ENCODE peak calls at places on chromosomes 4 and X, in five cellular contexts. One of them, this sample, is unnamed.

GRCh38 chrX:19198448-19198847 is 76.2 kb upstream of the ADGRG2 start:
- DNase-seq in cerebellar cortex: no peak
- DNase-seq in ELR: no peak
- DNase-seq in transverse colon: no peak
- DNase-seq in cardiac fibroblast: no peak
- DNase-seq in this sample: no peak

GRCh38 chr4:23614284-23614892 is 275.5 kb downstream of the PPARGC1A start:
- DNase-seq in cerebellar cortex: no peak
- DNase-seq in ELR: peak
- DNase-seq in transverse colon: no peak
- DNase-seq in cardiac fibroblast: peak
- DNase-seq in this sample: no peak

GRCh38 chrX:50068293-50068568 is 132.6 kb downstream of the AKAP4 start:
- DNase-seq in cerebellar cortex: no peak
- DNase-seq in ELR: no peak
- DNase-seq in transverse colon: no peak
- DNase-seq in cardiac fibroblast: no peak
- DNase-seq in this sample: no peak

GRCh38 chrX:72641601-72642000 is 69.0 kb upstream of the HDAC8 start:
- DNase-seq in cerebellar cortex: no peak
- DNase-seq in ELR: peak
- DNase-seq in transverse colon: no peak
- DNase-seq in cardiac fibroblast: no peak
- DNase-seq in this sample: no peak

GRCh38 chrX:11111038-11111851 is at the start of gene HCCS:
- DNase-seq in cerebellar cortex: peak
- DNase-seq in ELR: peak
- DNase-seq in transverse colon: peak
- DNase-seq in cardiac fibroblast: peak
- DNase-seq in this sample: peak

GRCh38 chrX:103170216-103170615 is 44.7 kb upstream of the BEX4 start:
- DNase-seq in cerebellar cortex: no peak
- DNase-seq in ELR: peak
- DNase-seq in transverse colon: no peak
- DNase-seq in cardiac fibroblast: no peak
- DNase-seq in this sample: no peak

GRCh38 chr4:109559625-109559982 is 442 bp upstream of the MCUB start:
- DNase-seq in cerebellar cortex: no peak
- DNase-seq in ELR: peak
- DNase-seq in transverse colon: peak
- DNase-seq in cardiac fibroblast: no peak
- DNase-seq in this sample: peak

GRCh38 chrX:51759055-51759454 is 15.8 kb downstream of the GSPT2 start:
- DNase-seq in cerebellar cortex: no peak
- DNase-seq in ELR: no peak
- DNase-seq in transverse colon: no peak
- DNase-seq in cardiac fibroblast: no peak
- DNase-seq in this sample: no peak

GRCh38 chr4:80264352-80264647 is 2.2 kb upstream of the FGF5 start:
- DNase-seq in cerebellar cortex: no peak
- DNase-seq in ELR: no peak
- DNase-seq in transverse colon: no peak
- DNase-seq in cardiac fibroblast: no peak
- DNase-seq in this sample: no peak

GRCh38 chr4:165684177-165684870 is 188.7 kb upstream of the TLL1 start:
- DNase-seq in cerebellar cortex: peak
- DNase-seq in ELR: peak
- DNase-seq in transverse colon: no peak
- DNase-seq in cardiac fibroblast: peak
- DNase-seq in this sample: no peak

GRCh38 chrX:41386222-41386990 is 52.4 kb downstream of the DDX3X start:
- DNase-seq in cerebellar cortex: no peak
- DNase-seq in ELR: no peak
- DNase-seq in transverse colon: no peak
- DNase-seq in cardiac fibroblast: peak
- DNase-seq in this sample: no peak

GRCh38 chr4:44927361-44928061 is 201.2 kb upstream of the GNPDA2 start:
- DNase-seq in cerebellar cortex: peak
- DNase-seq in ELR: peak
- DNase-seq in transverse colon: no peak
- DNase-seq in cardiac fibroblast: peak
- DNase-seq in this sample: no peak

GRCh38 chr4:80058740-80059139 is 14.3 kb downstream of the ANTXR2 start:
- DNase-seq in cerebellar cortex: no peak
- DNase-seq in ELR: no peak
- DNase-seq in transverse colon: no peak
- DNase-seq in cardiac fibroblast: peak
- DNase-seq in this sample: no peak

GRCh38 chr4:70426789-70427188 is 29.0 kb downstream of the OPRPN start:
- DNase-seq in cerebellar cortex: no peak
- DNase-seq in ELR: no peak
- DNase-seq in transverse colon: no peak
- DNase-seq in cardiac fibroblast: no peak
- DNase-seq in this sample: no peak